ENCODE peak calls at places on chromosome 20, in five cellular contexts. V, G, W, A and M are unnamed samples.
A peak's percentile ranks its signal among the peaks of the same experiment; 100 is the strongest.

GRCh38 chr20:4549711-4550259 is 171.9 kb upstream of the PRND start:
- DNase-seq in G (no peak), A (no peak), V (no peak), W (no peak), M (no peak)

GRCh38 chr20:7754102-7754501 is 186.2 kb downstream of the HAO1 start:
- DNase-seq in A (no peak), V (no peak), G (no peak), W (no peak), M (no peak)

GRCh38 chr20:50267041-50267865 is 76.6 kb downstream of the CEBPB start:
- DNase-seq in G (no peak), V (peak; percentile 47), A (no peak), W (no peak), M (peak; percentile 42)

GRCh38 chr20:57928181-57928967 is 218.6 kb upstream of the PMEPA1 start:
- DNase-seq in A (no peak), G (no peak), V (no peak), W (no peak), M (peak; percentile 5)

GRCh38 chr20:38581013-38581412 is at the start of gene ADIG:
- DNase-seq in V (peak; percentile 11), W (no peak), A (no peak), G (no peak), M (no peak)

GRCh38 chr20:50436052-50436656 is 74.0 kb upstream of the PTPN1 start:
- DNase-seq in A (no peak), W (no peak), G (no peak), V (no peak), M (no peak)

GRCh38 chr20:61589055-61589385 is 337.0 kb downstream of the CDH4 start:
- DNase-seq in A (no peak), V (no peak), W (no peak), G (no peak), M (peak; percentile 90)

GRCh38 chr20:44206132-44206531 is 4.4 kb downstream of the OSER1 start:
- DNase-seq in G (no peak), A (no peak), V (no peak), W (no peak), M (no peak)

GRCh38 chr20:33351696-33352095 is 49.6 kb downstream of the CDK5RAP1 start:
- DNase-seq in G (no peak), V (no peak), A (no peak), W (no peak), M (no peak)

GRCh38 chr20:14012671-14013070 is 17.4 kb downstream of the MACROD2 start:
- DNase-seq in A (no peak), V (no peak), W (no peak), G (no peak), M (no peak)

GRCh38 chr20:33068251-33068939 is 11.0 kb upstream of the BPIFB4 start:
- DNase-seq in W (no peak), G (no peak), V (no peak), A (no peak), M (no peak)

GRCh38 chr20:17863209-17863576 is 105.4 kb downstream of the SNX5 start:
- DNase-seq in V (no peak), G (no peak), A (no peak), W (no peak), M (no peak)

GRCh38 chr20:44211177-44212039 is 837 bp upstream of the OSER1 start:
- DNase-seq in A (no peak), V (peak; percentile 26), W (no peak), G (no peak), M (peak; percentile 47)

GRCh38 chr20:63691711-63692435 is 4.6 kb upstream of the TNFRSF6B start:
- DNase-seq in W (no peak), A (no peak), V (no peak), G (no peak), M (no peak)

GRCh38 chr20:57392512-57393271 is 1.5 kb downstream of the RBM38 start:
- DNase-seq in W (peak; percentile 87), G (peak; percentile 64), V (no peak), A (peak; percentile 68), M (no peak)

GRCh38 chr20:49446808-49447207 is 35.7 kb downstream of the KCNB1 start:
- DNase-seq in W (no peak), V (peak; percentile 53), A (no peak), G (no peak), M (peak; percentile 56)

GRCh38 chr20:31560094-31560899 is 44.8 kb upstream of the ID1 start:
- DNase-seq in V (peak; percentile 65), A (peak; percentile 63), G (peak; percentile 39), W (peak; percentile 76), M (peak; percentile 93)

GRCh38 chr20:63503524-63503923 is 4.6 kb upstream of the EEF1A2 start:
- DNase-seq in V (no peak), G (no peak), W (no peak), A (no peak), M (no peak)

GRCh38 chr20:61953037-61953788 is 112.5 kb downstream of the TAF4 start:
- DNase-seq in V (no peak), W (no peak), A (no peak), G (no peak), M (no peak)

GRCh38 chr20:53662595-53662994 is 69.0 kb upstream of the ZNF217 start:
- DNase-seq in V (no peak), G (no peak), A (no peak), W (no peak), M (no peak)

GRCh38 chr20:35918021-35918420 is 36.3 kb downstream of the SCAND1 start:
- DNase-seq in G (no peak), A (no peak), V (no peak), W (no peak), M (no peak)

GRCh38 chr20:1112908-1113307 is 5.5 kb upstream of the PSMF1 start:
- DNase-seq in A (no peak), G (no peak), W (no peak), V (no peak), M (no peak)

GRCh38 chr20:3358676-3359340 is 48.7 kb downstream of the DNAAF9 start:
- DNase-seq in G (no peak), V (peak; percentile 30), A (no peak), W (no peak), M (no peak)

GRCh38 chr20:21527908-21528307 is 14.0 kb upstream of the NKX2-2 start:
- DNase-seq in W (no peak), V (no peak), A (no peak), G (no peak), M (no peak)